ENCODE peak calls at places on chromosomes 11 and 22, in six cellular contexts. R, B, T, H, C and G are unnamed samples.

GRCh38 chr22:48187272-48187855 is 1424.9 kb downstream of the TBC1D22A start:
- DNase-seq in R (no peak), B (no peak), T (no peak), H (no peak), C (no peak), G (no peak)

GRCh38 chr11:41222236-41222635 is 237.2 kb downstream of the LRRC4C start:
- DNase-seq in R (no peak), B (no peak), T (no peak), H (no peak), C (no peak), G (no peak)

GRCh38 chr11:61869636-61870428 is 21.5 kb downstream of the FADS3 start:
- DNase-seq in R (no peak), B (no peak), T (peak; percentile 94), H (peak; percentile 64), C (no peak), G (no peak)

GRCh38 chr22:48335442-48336139 is 1492.1 kb downstream of the BRD1 start:
- DNase-seq in R (no peak), B (no peak), T (no peak), H (no peak), C (no peak), G (no peak)

GRCh38 chr11:46250071-46251052 is 27.1 kb upstream of the CREB3L1 start:
- DNase-seq in R (no peak), B (no peak), T (peak; percentile 59), H (no peak), C (no peak), G (no peak)

GRCh38 chr11:45471002-45471665 is 185.0 kb upstream of the SYT13 start:
- DNase-seq in R (no peak), B (no peak), T (no peak), H (no peak), C (no peak), G (no peak)

GRCh38 chr11:134008593-134008992 is 51.8 kb upstream of the IGSF9B start:
- DNase-seq in R (no peak), B (no peak), T (no peak), H (no peak), C (no peak), G (no peak)

GRCh38 chr22:28002863-28003565 is 84.0 kb upstream of the PITPNB start:
- DNase-seq in R (no peak), B (no peak), T (no peak), H (no peak), C (no peak), G (no peak)

GRCh38 chr11:126776125-126776524 is 224.4 kb downstream of the KIRREL3 start:
- DNase-seq in R (no peak), B (no peak), T (no peak), H (no peak), C (no peak), G (no peak)

GRCh38 chr11:35786188-35786587 is 123.6 kb downstream of the TRIM44 start:
- DNase-seq in R (no peak), B (no peak), T (no peak), H (no peak), C (no peak), G (no peak)

GRCh38 chr22:23533771-23534191 is 46.3 kb downstream of the IGLL1 start:
- DNase-seq in R (no peak), B (no peak), T (peak; percentile 45), H (no peak), C (no peak), G (no peak)

GRCh38 chr11:18590573-18590972 is 2.0 kb upstream of the UEVLD start:
- DNase-seq in R (no peak), B (no peak), T (no peak), H (peak; percentile 13), C (no peak), G (no peak)

GRCh38 chr11:92277871-92278270 is 53.3 kb downstream of the FAT3 start:
- DNase-seq in R (no peak), B (no peak), T (no peak), H (no peak), C (no peak), G (no peak)

GRCh38 chr11:123645576-123645975 is 8.8 kb downstream of the SCN3B start:
- DNase-seq in R (no peak), B (no peak), T (no peak), H (no peak), C (no peak), G (no peak)

GRCh38 chr11:59418151-59418550 is 8.1 kb downstream of the OR5A2 start:
- DNase-seq in R (no peak), B (no peak), T (no peak), H (no peak), C (no peak), G (no peak)

GRCh38 chr11:130995266-130995665 is 79.0 kb upstream of the SNX19 start:
- DNase-seq in R (no peak), B (no peak), T (no peak), H (no peak), C (no peak), G (no peak)

GRCh38 chr22:47626428-47627390 is 864.3 kb downstream of the TBC1D22A start:
- DNase-seq in R (no peak), B (peak; percentile 13), T (peak; percentile 32), H (no peak), C (no peak), G (no peak)

GRCh38 chr22:22823126-22823804 is 64.4 kb upstream of the IGLL5 start:
- DNase-seq in R (no peak), B (no peak), T (no peak), H (no peak), C (no peak), G (no peak)

GRCh38 chr11:27464155-27464759 is 8.3 kb downstream of the LGR4 start:
- DNase-seq in R (no peak), B (no peak), T (no peak), H (no peak), C (no peak), G (no peak)

GRCh38 chr22:50250249-50250554 is 863 bp downstream of the HDAC10 start:
- DNase-seq in R (no peak), B (no peak), T (no peak), H (no peak), C (no peak), G (no peak)

GRCh38 chr22:50398698-50399648 is 55.8 kb downstream of the PPP6R2 start:
- DNase-seq in R (no peak), B (no peak), T (no peak), H (no peak), C (no peak), G (no peak)

GRCh38 chr22:40855960-40856512 is 403 bp downstream of the ST13 start:
- DNase-seq in R (peak; percentile 5), B (no peak), T (peak; percentile 16), H (no peak), C (no peak), G (no peak)

GRCh38 chr11:24145411-24145810 is 351.4 kb upstream of the LUZP2 start:
- DNase-seq in R (no peak), B (no peak), T (no peak), H (no peak), C (no peak), G (no peak)

GRCh38 chr11:94060401-94060800 is 39.2 kb downstream of the HEPHL1 start:
- DNase-seq in R (no peak), B (no peak), T (no peak), H (no peak), C (no peak), G (no peak)

GRCh38 chr11:13303668-13304649 is 26.4 kb downstream of the BMAL1 start:
- DNase-seq in R (no peak), B (no peak), T (no peak), H (no peak), C (no peak), G (no peak)

GRCh38 chr11:117583063-117583801 is 213.8 kb downstream of the DSCAML1 start:
- DNase-seq in R (no peak), B (no peak), T (no peak), H (no peak), C (no peak), G (no peak)

GRCh38 chr11:78420255-78420764 is 2.7 kb upstream of the GAB2 start:
- DNase-seq in R (no peak), B (peak; percentile 33), T (peak; percentile 63), H (peak; percentile 76), C (no peak), G (no peak)

GRCh38 chr11:58577441-58578135 is 1.3 kb upstream of the ZFP91 start:
- DNase-seq in R (no peak), B (peak; percentile 33), T (no peak), H (peak; percentile 74), C (peak; percentile 66), G (no peak)

GRCh38 chr22:41512421-41513194 is 31.7 kb downstream of the POLR3H start:
- DNase-seq in R (no peak), B (peak; percentile 29), T (peak; percentile 90), H (peak; percentile 81), C (no peak), G (no peak)

GRCh38 chr22:30423959-30424380 is 1.6 kb upstream of the MTFP1 start:
- DNase-seq in R (peak; percentile 91), B (peak; percentile 99), T (peak; percentile 96), H (peak; percentile 94), C (peak; percentile 99), G (peak; percentile 94)
- TF ChIP-seq POLR2A in R (peak; percentile 46), B (peak; percentile 52), T (peak; percentile 29), H (peak; percentile 46), C (peak; percentile 85), G (peak; percentile 30)

GRCh38 chr11:102081313-102081712 is 28.9 kb upstream of the YAP1 start:
- DNase-seq in R (no peak), B (no peak), T (no peak), H (no peak), C (no peak), G (no peak)

DNA sequence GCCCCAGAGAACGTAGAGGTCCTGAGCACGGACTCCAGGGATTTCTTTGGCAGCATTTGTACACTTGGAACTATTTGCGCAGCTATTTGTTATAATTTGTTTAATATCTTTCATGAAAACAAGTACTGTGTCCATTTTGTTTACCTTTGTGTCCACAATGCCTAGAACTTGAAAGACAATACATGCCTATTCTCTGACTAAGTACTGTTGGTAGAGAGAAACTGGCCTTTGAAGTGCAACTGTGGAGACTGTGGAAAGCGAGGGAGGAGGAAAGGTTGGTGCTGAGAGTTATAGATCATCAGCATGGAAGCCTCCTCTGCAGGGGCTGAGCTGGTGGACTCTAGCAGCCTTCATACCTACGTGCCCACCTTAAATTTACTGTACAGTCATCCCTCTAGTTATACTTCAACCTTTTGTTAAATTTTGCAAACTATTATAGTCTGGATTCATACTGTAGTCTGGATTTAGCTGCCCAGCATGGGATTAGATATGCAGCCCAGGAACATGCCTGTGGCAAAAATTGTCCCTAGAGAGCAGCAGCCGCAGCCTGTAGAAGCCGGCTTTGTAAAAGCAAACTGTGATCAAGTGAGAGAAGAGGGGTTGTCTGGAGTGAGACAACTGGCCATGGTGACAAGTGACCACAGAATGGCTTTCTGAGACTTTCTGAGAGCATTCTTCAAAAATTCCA is 24.2 kb upstream of the YAP1 start:
- DNase-seq in R (no peak), B (peak; percentile 94), T (no peak), H (no peak), C (no peak), G (no peak)
- TF ChIP-seq TAF1 in R (no peak), B (no peak), T (no peak), H (no peak), C (no peak), G (no peak)

GRCh38 chr11:19595840-19596751 is 116.5 kb upstream of the NAV2 start:
- DNase-seq in R (no peak), B (no peak), T (no peak), H (no peak), C (no peak), G (no peak)
- TF ChIP-seq POLR2AphosphoS5 in R (no peak), B (no peak), T (no peak), H (no peak), C (no peak), G (no peak)

DNA sequence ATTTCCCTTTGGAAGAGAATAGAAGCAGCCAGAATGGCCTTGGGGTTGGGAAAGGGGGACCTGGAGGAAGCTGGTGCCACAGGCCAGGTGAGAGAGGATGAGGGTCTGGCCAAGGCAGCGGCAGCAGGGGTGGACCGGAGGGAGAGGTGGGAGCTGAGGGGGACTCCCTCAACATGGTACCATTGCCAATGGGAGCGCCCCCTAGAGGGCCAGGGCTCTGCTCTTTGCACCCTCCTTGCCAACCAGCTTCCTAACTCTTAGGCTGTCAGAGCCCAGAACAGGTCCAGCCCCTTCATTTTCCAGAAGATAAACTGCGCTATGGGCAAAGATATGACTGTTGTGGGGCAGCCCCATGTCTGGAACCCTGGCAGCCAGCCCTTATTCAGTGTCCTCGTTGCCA is 185.0 kb downstream of the GRIK4 start:
- DNase-seq in R (no peak), B (no peak), T (peak; percentile 20), H (peak; percentile 83), C (no peak), G (no peak)
- TF ChIP-seq POLR2A in R (no peak), B (no peak), T (no peak), H (no peak), C (no peak), G (no peak)